ENCODE peak calls at places on chromosome 7, in six cellular contexts. S, Z, A, W, K and C are unnamed samples.
A peak's percentile ranks its signal among the peaks of the same experiment; 100 is the strongest.

GRCh38 chr7:100247152-100247757 is 27.5 kb downstream of the PVRIG start:
- DNase-seq in Z (no peak), A (no peak), K (peak; percentile 84), S (no peak), W (no peak), C (peak; percentile 44)

GRCh38 chr7:155962191-155962967 is 150.1 kb upstream of the SHH start:
- DNase-seq in A (peak; percentile 46), K (peak; percentile 79), Z (no peak), S (no peak), W (no peak), C (peak; percentile 66)

GRCh38 chr7:44267719-44268413 is 57.5 kb downstream of the CAMK2B start:
- DNase-seq in A (no peak), S (no peak), K (no peak), Z (peak; percentile 64), W (no peak), C (no peak)

GRCh38 chr7:100538654-100539435 is at the start of gene AGFG2:
- DNase-seq in A (peak; percentile 100), S (peak; percentile 100), Z (peak; percentile 98), K (peak; percentile 100), W (peak; percentile 100), C (peak; percentile 100)

GRCh38 chr7:87110778-87111177 is 41.5 kb upstream of the DMTF1 start:
- DNase-seq in Z (no peak), K (peak; percentile 26), A (no peak), S (no peak), W (peak; percentile 68), C (no peak)

GRCh38 chr7:81190997-81191747 is 272.3 kb upstream of the SEMA3C start:
- DNase-seq in W (peak; percentile 85), Z (no peak), K (peak; percentile 74), S (no peak), A (no peak), C (no peak)

GRCh38 chr7:18762189-18762588 is 266.6 kb downstream of the HDAC9 start:
- DNase-seq in K (no peak), A (no peak), W (no peak), S (no peak), Z (no peak), C (no peak)

GRCh38 chr7:117688126-117688525 is 185.1 kb downstream of the CTTNBP2 start:
- DNase-seq in K (peak; percentile 79), S (no peak), Z (no peak), A (no peak), W (no peak), C (no peak)

GRCh38 chr7:126574838-126575250 is 677.9 kb downstream of the GRM8 start:
- DNase-seq in W (no peak), S (no peak), A (no peak), K (peak; percentile 88), Z (no peak), C (no peak)

GRCh38 chr7:155870334-155871180 is 58.3 kb upstream of the SHH start:
- DNase-seq in Z (no peak), K (no peak), S (no peak), W (no peak), A (no peak), C (no peak)